ENCODE peak calls at places on chromosomes 13 and 19, in six cellular contexts. F is tibial nerve, U is stomach, V is lower leg skin, I is body of pancreas, N is heart left ventricle. T is an unnamed sample.

GRCh38 chr13:23146811-23147245 is 34.0 kb upstream of the SGCG start:
- DNase-seq in N (no peak), U (no peak), F (no peak), V (no peak), I (no peak), T (no peak)

GRCh38 chr19:41932259-41933130 is 4.2 kb upstream of the ERFL start:
- DNase-seq in U (no peak), F (no peak), V (no peak), N (no peak), I (no peak), T (no peak)

GRCh38 chr13:28704282-28704681 is 14.5 kb downstream of the SLC46A3 start:
- DNase-seq in U (no peak), V (no peak), I (no peak), F (no peak), N (no peak), T (no peak)

GRCh38 chr13:84118845-84119409 is 236.7 kb upstream of the SLITRK1 start:
- DNase-seq in I (no peak), U (no peak), F (no peak), N (no peak), V (no peak), T (no peak)

GRCh38 chr19:39647918-39648317 is 7.8 kb upstream of the LGALS16 start:
- DNase-seq in I (no peak), U (no peak), V (no peak), N (no peak), F (no peak), T (no peak)

GRCh38 chr13:74774252-74774651 is 640.0 kb upstream of the KLF12 start:
- DNase-seq in N (no peak), U (no peak), F (no peak), I (no peak), V (no peak), T (no peak)

GRCh38 chr13:21465710-21466160 is 6.6 kb upstream of the ZDHHC20 start:
- DNase-seq in U (peak), N (no peak), I (peak), V (no peak), F (no peak), T (peak)

GRCh38 chr13:99312493-99312883 is 5.3 kb upstream of the GPR183 start:
- DNase-seq in F (peak), N (peak), U (no peak), I (peak), V (peak), T (peak)

GRCh38 chr19:35715355-35715809 is 2.4 kb upstream of the KMT2B start:
- DNase-seq in V (no peak), F (no peak), U (no peak), N (no peak), I (no peak), T (no peak)

GRCh38 chr13:33349314-33349995 is 63.9 kb upstream of the STARD13 start:
- DNase-seq in I (peak), F (no peak), V (no peak), U (no peak), N (peak), T (peak)

GRCh38 chr13:85013006-85013405 is 786.2 kb downstream of the SLITRK6 start:
- DNase-seq in V (no peak), U (no peak), N (no peak), F (no peak), I (no peak), T (no peak)

GRCh38 chr13:78060966-78061365 is 142.3 kb upstream of the EDNRB start:
- DNase-seq in N (no peak), F (no peak), I (no peak), V (no peak), U (peak), T (no peak)

GRCh38 chr13:36673838-36674326 is at the start of gene SERTM1:
- DNase-seq in U (no peak), V (no peak), F (no peak), I (no peak), N (peak), T (no peak)

GRCh38 chr19:4362871-4363545 is 19.6 kb downstream of the MPND start:
- DNase-seq in N (no peak), V (no peak), F (no peak), U (no peak), I (no peak), T (no peak)

GRCh38 chr19:1205114-1206062 is at the start of gene STK11:
- DNase-seq in N (peak), U (peak), V (peak), F (peak), I (peak), T (peak)
- TF ChIP-seq POLR2A in N (peak), U (no peak), V (no peak), F (peak), I (peak), T (peak)

DNA sequence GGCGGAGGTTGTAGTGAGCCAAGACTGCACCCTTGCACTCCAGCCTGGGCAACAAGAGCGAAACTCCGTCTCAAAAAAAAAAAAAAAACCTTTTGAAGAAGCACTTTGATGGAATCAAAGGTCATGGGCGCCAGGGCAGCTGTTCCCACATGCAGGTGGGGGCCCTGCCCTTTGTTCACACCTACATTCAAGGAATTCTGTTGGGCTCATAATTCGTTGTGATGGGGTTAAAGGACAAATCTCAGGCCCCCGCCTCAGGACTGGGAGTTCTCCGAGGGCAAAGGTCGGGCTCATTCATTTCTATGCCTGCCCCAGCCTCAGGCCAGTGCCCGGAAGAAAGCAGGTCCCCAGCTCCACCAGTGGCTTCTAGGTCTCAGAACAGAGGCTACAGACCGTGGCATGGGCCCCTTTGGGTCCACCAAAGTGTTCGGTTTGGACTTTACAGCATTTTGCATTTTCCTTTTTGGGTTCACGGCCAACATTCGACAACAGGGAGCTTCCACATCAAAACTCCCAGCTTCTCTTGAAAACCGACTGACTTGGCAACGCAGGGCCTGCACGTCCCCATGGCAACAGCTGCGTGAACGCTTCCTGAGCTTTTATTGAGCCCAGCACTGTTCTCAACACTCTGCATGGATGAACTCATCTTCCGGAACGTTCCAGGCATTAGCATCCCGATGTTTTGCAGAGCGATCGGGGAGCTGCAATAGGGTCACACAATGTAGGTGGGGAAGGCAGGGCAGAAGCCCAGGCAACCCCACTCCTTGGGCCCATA is 10.1 kb upstream of the GTF2F1 start:
- DNase-seq in V (no peak), I (no peak), U (no peak), N (no peak), F (no peak), T (peak)
- TF ChIP-seq POLR2A in V (no peak), I (no peak), U (no peak), N (no peak), F (no peak), T (no peak)

DNA sequence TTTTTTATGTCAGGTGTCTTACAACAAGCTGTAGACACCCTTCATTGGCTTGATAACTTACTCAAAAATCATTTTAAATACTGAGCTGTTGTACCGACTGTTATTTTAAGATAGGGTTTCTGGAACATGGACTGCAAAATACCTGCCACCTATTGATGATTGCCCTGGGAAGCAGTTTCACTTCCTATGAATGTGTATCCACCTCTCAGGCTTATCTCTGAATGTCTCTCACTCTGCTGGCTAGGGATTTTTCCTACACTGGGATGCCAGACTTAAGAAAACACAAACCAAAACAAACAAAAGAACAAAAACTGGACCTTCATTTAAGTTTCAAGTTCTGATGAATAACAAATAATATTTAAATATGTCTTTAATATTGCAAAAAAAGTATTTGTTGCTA is 663.7 kb downstream of the EFNB2 start:
- DNase-seq in U (no peak), V (no peak), N (no peak), F (no peak), I (no peak), T (no peak)
- TF ChIP-seq POLR2A in U (no peak), V (no peak), N (no peak), F (no peak), I (no peak), T (no peak)

GRCh38 chr13:109389892-109390345 is 396.5 kb downstream of the IRS2 start:
- DNase-seq in F (no peak), V (no peak), I (no peak), U (no peak), N (no peak), T (no peak)

GRCh38 chr13:109395014-109395413 is 391.4 kb downstream of the IRS2 start:
- DNase-seq in N (no peak), I (no peak), U (no peak), F (no peak), V (no peak), T (no peak)

GRCh38 chr13:109394311-109394988 is 391.9 kb downstream of the IRS2 start:
- DNase-seq in F (no peak), V (no peak), I (no peak), U (no peak), N (no peak), T (no peak)

GRCh38 chr13:109390391-109390790 is 396.0 kb downstream of the IRS2 start:
- DNase-seq in N (no peak), I (no peak), U (no peak), F (no peak), V (no peak), T (no peak)

DNA sequence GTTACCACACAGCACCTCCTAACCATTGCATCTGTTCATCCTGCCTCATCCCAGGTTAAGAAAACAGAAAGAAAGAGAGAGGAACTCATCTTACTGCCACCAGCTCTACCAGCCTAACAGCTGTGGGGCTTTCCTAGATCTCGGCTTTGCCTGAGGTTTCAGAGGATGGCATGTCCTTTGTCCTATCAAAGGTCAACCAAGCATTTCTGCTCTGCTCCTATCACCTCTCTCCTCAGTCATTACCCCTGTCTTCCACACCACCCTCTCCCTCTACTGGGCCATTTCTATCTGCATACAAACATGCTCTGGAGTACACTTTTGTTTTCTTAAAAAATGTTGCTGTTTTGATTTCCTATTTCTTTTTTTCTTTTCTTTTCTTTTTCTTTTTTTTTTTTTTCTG is 393.3 kb downstream of the IRS2 start:
- DNase-seq in F (no peak), U (no peak), N (no peak), I (no peak), V (no peak), T (no peak)
- TF ChIP-seq POLR2A in F (no peak), U (no peak), N (no peak), I (no peak), V (no peak), T (no peak)

GRCh38 chr19:48814895-48815294 is 4.1 kb upstream of the BCAT2 start:
- DNase-seq in F (no peak), V (no peak), N (no peak), I (no peak), U (no peak), T (no peak)

GRCh38 chr19:48813123-48813911 is 2.5 kb upstream of the BCAT2 start:
- DNase-seq in F (no peak), I (no peak), U (no peak), V (no peak), N (no peak), T (no peak)

GRCh38 chr19:48815870-48816501 is 5.2 kb upstream of the BCAT2 start:
- DNase-seq in N (peak), F (no peak), U (peak), I (peak), V (no peak), T (no peak)

GRCh38 chr19:48810151-48810550 is 678 bp downstream of the BCAT2 start:
- DNase-seq in V (no peak), U (no peak), N (no peak), I (no peak), F (no peak), T (no peak)

DNA sequence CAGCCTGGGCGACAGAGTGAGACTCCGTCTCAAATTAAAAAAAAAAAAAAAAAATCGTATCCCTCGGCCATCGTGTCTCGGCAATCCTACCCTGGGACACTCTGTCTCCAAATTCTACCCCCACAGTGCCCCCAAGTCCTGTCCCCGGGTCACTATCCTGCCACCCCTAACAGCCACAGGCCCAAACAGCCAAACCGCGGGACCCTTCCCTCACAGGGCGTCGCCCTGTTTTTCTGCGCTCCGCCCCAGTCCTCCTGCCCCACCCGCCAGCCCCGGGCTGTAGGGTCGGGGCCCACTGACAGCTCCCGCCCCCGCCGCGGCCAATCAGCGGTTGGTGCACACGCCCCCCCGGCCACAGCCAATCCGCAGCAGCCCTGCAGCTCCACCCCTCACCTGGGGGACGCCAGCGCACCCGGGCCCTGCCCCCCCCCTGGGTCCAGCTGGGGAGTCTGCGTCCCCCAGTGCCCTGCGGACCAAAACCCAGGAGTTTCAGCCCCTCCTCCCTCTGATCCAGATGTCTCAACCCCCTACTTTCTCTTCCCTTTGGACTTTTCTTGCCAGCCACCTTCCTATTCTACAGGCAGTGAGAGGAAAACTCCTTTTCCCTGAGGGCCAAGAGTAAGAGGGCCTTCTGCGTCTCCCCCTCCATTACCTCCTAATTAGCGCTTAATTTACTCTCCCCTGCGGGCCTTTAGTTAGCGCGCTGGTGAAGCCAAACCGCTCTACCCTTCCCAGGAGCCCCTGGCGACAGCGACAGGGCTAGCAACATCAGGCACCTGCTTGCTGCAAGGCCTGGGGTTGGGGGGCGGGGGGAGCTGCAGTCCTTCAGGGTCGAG is 1.5 kb upstream of the BCAT2 start:
- DNase-seq in N (peak), I (peak), F (peak), U (peak), V (peak), T (peak)
- TF ChIP-seq POLR2A in N (peak), I (peak), F (peak), U (peak), V (no peak), T (peak)

DNA sequence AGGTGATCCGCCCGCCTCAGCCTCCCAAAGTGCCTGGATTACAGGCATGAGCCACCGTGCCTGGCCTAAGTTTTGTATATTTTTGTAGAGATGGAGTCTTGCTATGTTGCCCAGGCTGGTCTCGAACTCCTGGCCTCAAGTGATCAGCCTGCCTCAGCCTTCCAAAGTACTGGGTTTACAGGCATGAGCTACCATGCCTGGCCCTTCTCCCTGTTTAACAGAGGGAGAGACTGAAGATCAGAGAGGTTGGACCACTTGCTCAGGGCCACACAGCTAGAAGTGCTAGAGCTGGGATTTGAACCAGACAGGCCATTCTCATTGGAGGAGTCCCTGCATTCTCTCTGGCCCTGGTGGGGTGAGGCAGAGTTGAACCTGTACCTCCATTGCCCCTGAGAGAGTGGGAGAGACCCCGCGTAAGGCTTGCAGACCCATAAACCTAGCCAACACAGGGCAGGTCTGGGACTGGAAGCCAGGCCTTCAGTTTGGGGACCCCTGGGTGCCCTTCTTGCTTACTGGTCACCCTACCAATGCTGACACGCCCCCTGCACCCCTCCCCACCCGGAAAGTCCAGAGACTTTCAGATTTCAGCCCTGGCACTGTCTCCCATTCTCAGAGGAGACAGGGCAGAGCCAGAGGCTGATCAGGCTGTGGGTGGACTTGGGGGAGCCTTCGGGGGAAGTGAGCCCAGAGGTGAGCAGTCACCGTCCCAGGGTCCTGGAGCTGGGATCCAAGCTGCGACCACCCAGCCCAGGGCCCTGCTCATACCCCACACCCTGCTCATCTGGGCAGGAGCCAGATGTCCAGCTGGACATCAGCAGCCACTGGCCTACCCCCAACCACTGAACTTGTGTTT is 13.3 kb downstream of the TTYH1 start:
- DNase-seq in I (no peak), V (no peak), F (no peak), U (no peak), N (no peak), T (no peak)
- TF ChIP-seq POLR2A in I (no peak), V (no peak), F (no peak), U (no peak), N (no peak), T (no peak)

GRCh38 chr13:112968910-112969691 is at the start of gene MCF2L:
- DNase-seq in N (no peak), I (peak), V (no peak), U (peak), F (no peak), T (peak)
- TF ChIP-seq POLR2A in N (peak), I (peak), V (no peak), U (no peak), F (no peak), T (no peak)

T was measured in transverse colon.